ENCODE peak calls at places on chromosomes 1 and 21, in six cellular contexts. One of them, this sample, is unnamed.

GRCh38 chr1:9395031-9395430 is 102.3 kb downstream of the SPSB1 start:
- DNase-seq in neuronal stem cell: no peak
- DNase-seq in H1: no peak
- DNase-seq in IMR-90: no peak
- DNase-seq in H9: no peak
- DNase-seq in trophoblast cell: no peak
- DNase-seq in this sample: no peak

GRCh38 chr1:76379506-76379905 is 305.0 kb downstream of the ST6GALNAC3 start:
- DNase-seq in H1: no peak
- DNase-seq in trophoblast cell: no peak
- DNase-seq in H9: no peak
- DNase-seq in neuronal stem cell: no peak
- DNase-seq in IMR-90: no peak
- DNase-seq in this sample: no peak

GRCh38 chr1:230682882-230683610 is 30.9 kb downstream of the AGT start:
- DNase-seq in neuronal stem cell: no peak
- DNase-seq in IMR-90: peak
- DNase-seq in H9: no peak
- DNase-seq in trophoblast cell: no peak
- DNase-seq in H1: no peak
- DNase-seq in this sample: no peak

GRCh38 chr21:43611598-43612369 is 47.5 kb downstream of the HSF2BP start:
- DNase-seq in neuronal stem cell: peak
- DNase-seq in trophoblast cell: peak
- DNase-seq in H1: peak
- DNase-seq in IMR-90: peak
- DNase-seq in H9: peak
- DNase-seq in this sample: peak

GRCh38 chr1:8424539-8425116 is 106.7 kb downstream of the SLC45A1 start:
- DNase-seq in H9: peak
- DNase-seq in IMR-90: no peak
- DNase-seq in trophoblast cell: peak
- DNase-seq in neuronal stem cell: no peak
- DNase-seq in H1: no peak
- DNase-seq in this sample: no peak

GRCh38 chr21:33289199-33289819 is 23.1 kb downstream of the IL10RB start:
- DNase-seq in IMR-90: peak
- DNase-seq in neuronal stem cell: no peak
- DNase-seq in trophoblast cell: peak
- DNase-seq in H9: no peak
- DNase-seq in H1: no peak
- DNase-seq in this sample: peak

GRCh38 chr1:226362346-226362745 is 45.5 kb downstream of the PARP1 start:
- DNase-seq in IMR-90: no peak
- DNase-seq in H9: no peak
- DNase-seq in neuronal stem cell: no peak
- DNase-seq in H1: no peak
- DNase-seq in trophoblast cell: no peak
- DNase-seq in this sample: no peak

GRCh38 chr1:46492269-46492853 is 2.7 kb downstream of the DMBX1 start:
- DNase-seq in H1: no peak
- DNase-seq in neuronal stem cell: no peak
- DNase-seq in IMR-90: no peak
- DNase-seq in trophoblast cell: no peak
- DNase-seq in H9: no peak
- DNase-seq in this sample: no peak

GRCh38 chr21:45830221-45830640 is 151.3 kb upstream of the COL6A1 start:
- DNase-seq in IMR-90: no peak
- DNase-seq in H9: peak
- DNase-seq in neuronal stem cell: no peak
- DNase-seq in trophoblast cell: no peak
- DNase-seq in H1: no peak
- DNase-seq in this sample: no peak

GRCh38 chr1:159960721-159961381 is 6.8 kb upstream of the SLAMF9 start:
- DNase-seq in trophoblast cell: no peak
- DNase-seq in neuronal stem cell: no peak
- DNase-seq in IMR-90: peak
- DNase-seq in H9: peak
- DNase-seq in H1: no peak
- DNase-seq in this sample: peak

GRCh38 chr21:44736291-44737004 is 25.1 kb upstream of the TSPEAR start:
- DNase-seq in neuronal stem cell: no peak
- DNase-seq in IMR-90: no peak
- DNase-seq in trophoblast cell: no peak
- DNase-seq in H1: no peak
- DNase-seq in H9: peak
- DNase-seq in this sample: no peak

GRCh38 chr1:225424562-225425210 is 3.2 kb downstream of the LBR start:
- DNase-seq in H1: no peak
- DNase-seq in IMR-90: peak
- DNase-seq in neuronal stem cell: no peak
- DNase-seq in trophoblast cell: no peak
- DNase-seq in H9: no peak
- DNase-seq in this sample: peak

GRCh38 chr1:39407496-39407888 is 83.9 kb upstream of the BMP8A start:
- DNase-seq in H9: no peak
- DNase-seq in H1: no peak
- DNase-seq in trophoblast cell: no peak
- DNase-seq in IMR-90: no peak
- DNase-seq in neuronal stem cell: peak
- DNase-seq in this sample: peak

GRCh38 chr1:234533975-234534876 is 55.2 kb upstream of the TARBP1 start:
- DNase-seq in IMR-90: peak
- DNase-seq in trophoblast cell: peak
- DNase-seq in neuronal stem cell: no peak
- DNase-seq in H1: no peak
- DNase-seq in H9: no peak
- DNase-seq in this sample: peak

GRCh38 chr1:207808911-207809555 is 57.2 kb downstream of the CD46 start:
- DNase-seq in neuronal stem cell: no peak
- DNase-seq in IMR-90: no peak
- DNase-seq in trophoblast cell: no peak
- DNase-seq in H1: no peak
- DNase-seq in H9: no peak
- DNase-seq in this sample: no peak

GRCh38 chr1:29332204-29332603 is 95.9 kb downstream of the PTPRU start:
- DNase-seq in IMR-90: peak
- DNase-seq in neuronal stem cell: peak
- DNase-seq in H1: peak
- DNase-seq in trophoblast cell: peak
- DNase-seq in H9: peak
- DNase-seq in this sample: peak

GRCh38 chr1:43465694-43466152 is 12.0 kb upstream of the HYI start:
- DNase-seq in IMR-90: no peak
- DNase-seq in H9: no peak
- DNase-seq in neuronal stem cell: no peak
- DNase-seq in H1: no peak
- DNase-seq in trophoblast cell: no peak
- DNase-seq in this sample: no peak

GRCh38 chr1:226778657-226779058 is 39.6 kb upstream of the ITPKB start:
- DNase-seq in trophoblast cell: peak
- DNase-seq in IMR-90: peak
- DNase-seq in H1: no peak
- DNase-seq in neuronal stem cell: no peak
- DNase-seq in H9: no peak
- DNase-seq in this sample: peak

GRCh38 chr1:21291964-21292363 is 1.7 kb upstream of the ECE1 start:
- DNase-seq in H9: no peak
- DNase-seq in H1: no peak
- DNase-seq in neuronal stem cell: no peak
- DNase-seq in IMR-90: no peak
- DNase-seq in trophoblast cell: no peak
- DNase-seq in this sample: no peak

GRCh38 chr1:21289127-21289526 is 1.1 kb downstream of the ECE1 start:
- DNase-seq in trophoblast cell: no peak
- DNase-seq in IMR-90: no peak
- DNase-seq in neuronal stem cell: no peak
- DNase-seq in H9: no peak
- DNase-seq in H1: no peak
- DNase-seq in this sample: no peak

GRCh38 chr1:21289700-21290545 is at the start of gene ECE1:
- DNase-seq in H9: peak
- DNase-seq in trophoblast cell: peak
- DNase-seq in IMR-90: no peak
- DNase-seq in neuronal stem cell: no peak
- DNase-seq in H1: no peak
- DNase-seq in this sample: peak

GRCh38 chr1:21291184-21291583 is 921 bp upstream of the ECE1 start:
- DNase-seq in IMR-90: no peak
- DNase-seq in trophoblast cell: no peak
- DNase-seq in H1: no peak
- DNase-seq in neuronal stem cell: no peak
- DNase-seq in H9: no peak
- DNase-seq in this sample: no peak

GRCh38 chr1:21290546-21290944 is 282 bp upstream of the ECE1 start:
- DNase-seq in neuronal stem cell: no peak
- DNase-seq in IMR-90: no peak
- DNase-seq in trophoblast cell: no peak
- DNase-seq in H9: no peak
- DNase-seq in H1: no peak
- DNase-seq in this sample: no peak
- H3K4ac ChIP-seq in neuronal stem cell: no peak
- H3K4ac ChIP-seq in IMR-90: peak
- H3K4ac ChIP-seq in trophoblast cell: no peak
- H3K4ac ChIP-seq in H9: no peak
- H3K4ac ChIP-seq in H1: no peak
- H3K4ac ChIP-seq in this sample: peak

GRCh38 chr1:77942400-77943140 is 36.3 kb downstream of the FUBP1 start:
- DNase-seq in IMR-90: no peak
- DNase-seq in trophoblast cell: no peak
- DNase-seq in H9: no peak
- DNase-seq in neuronal stem cell: no peak
- DNase-seq in H1: no peak
- DNase-seq in this sample: no peak
- H3K9ac ChIP-seq in IMR-90: no peak
- H3K9ac ChIP-seq in trophoblast cell: no peak
- H3K9ac ChIP-seq in H9: no peak
- H3K9ac ChIP-seq in neuronal stem cell: no peak
- H3K9ac ChIP-seq in H1: no peak
- H3K9ac ChIP-seq in this sample: no peak

GRCh38 chr1:107141491-107142369 is 891 bp downstream of the NTNG1 start:
- DNase-seq in H1: no peak
- DNase-seq in IMR-90: peak
- DNase-seq in neuronal stem cell: peak
- DNase-seq in H9: peak
- DNase-seq in trophoblast cell: no peak
- DNase-seq in this sample: peak
- H2AFZ ChIP-seq in H1: peak
- H2AFZ ChIP-seq in IMR-90: peak
- H2AFZ ChIP-seq in neuronal stem cell: peak
- H2AFZ ChIP-seq in H9: no peak
- H2AFZ ChIP-seq in trophoblast cell: peak
- H2AFZ ChIP-seq in this sample: no peak

DNA sequence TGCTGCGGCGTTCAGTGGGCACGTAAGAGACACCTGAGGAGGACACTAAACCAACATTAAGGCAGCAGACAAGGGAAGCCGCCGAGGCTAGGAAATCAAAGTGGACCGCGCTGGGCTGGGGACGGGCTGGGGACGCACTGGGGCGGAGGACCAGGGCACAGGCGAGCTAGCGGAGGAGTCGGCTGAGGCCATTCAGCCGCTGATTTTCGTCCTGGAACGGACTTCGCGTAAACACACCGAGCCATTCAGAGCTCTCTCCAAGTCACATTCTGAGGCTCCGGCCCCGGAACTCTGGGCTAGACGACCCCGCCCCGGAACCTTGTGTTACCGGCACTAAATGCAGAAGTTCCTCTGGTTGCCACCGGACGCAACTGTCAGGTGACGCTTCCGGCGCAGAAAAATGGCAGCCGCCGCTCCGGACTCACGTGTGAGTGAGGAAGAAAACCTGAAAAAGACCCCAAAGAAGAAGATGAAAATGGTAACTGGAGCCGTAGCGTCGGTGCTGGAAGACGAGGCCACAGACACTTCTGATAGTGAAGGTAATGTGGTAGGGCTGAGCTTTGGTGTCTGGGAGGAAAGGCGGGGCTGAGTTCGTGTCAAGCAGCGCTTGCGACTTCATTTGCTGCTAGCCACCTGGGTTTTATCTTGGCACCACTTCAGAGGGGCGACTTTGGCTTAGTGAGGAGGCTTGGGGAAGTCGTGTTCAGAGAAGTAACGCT is at the start of gene RRP15:
- DNase-seq in trophoblast cell: peak
- DNase-seq in H9: peak
- DNase-seq in neuronal stem cell: peak
- DNase-seq in H1: peak
- DNase-seq in IMR-90: peak
- DNase-seq in this sample: peak
- H3K4ac ChIP-seq in trophoblast cell: peak
- H3K4ac ChIP-seq in H9: no peak
- H3K4ac ChIP-seq in neuronal stem cell: peak
- H3K4ac ChIP-seq in H1: peak
- H3K4ac ChIP-seq in IMR-90: peak
- H3K4ac ChIP-seq in this sample: peak